ENCODE peak calls at places on chromosomes 7 and 10, in seven cellular contexts. A is right cardiac atrium; T is foreskin keratinocyte; R is stimulated activated naive CD8-positive, alpha-beta T cell treated with anti-CD3 and anti-CD28 coated beads, Interleukin-15, amount 100 ng/mL, for 72 hours; C is sciatic nerve; N is HepG2; U is lower lobe of right lung. I is an unnamed sample.

GRCh38 chr10:114151486-114151885 is 22.5 kb downstream of the CCDC186 start:
- ATAC-seq in A (no peak), T (peak; percentile 100), R (peak; percentile 76), C (no peak), N (no peak), U (no peak), I (no peak)

GRCh38 chr7:76392531-76393115 is 16.9 kb downstream of the SSC4D start:
- ATAC-seq in A (peak; percentile 0), T (no peak), R (peak; percentile 14), C (peak; percentile 13), N (peak; percentile 13), U (no peak), I (no peak)

GRCh38 chr7:84022686-84023308 is 171.8 kb downstream of the SEMA3A start:
- ATAC-seq in A (no peak), T (peak; percentile 18), R (no peak), C (no peak), N (peak; percentile 79), U (peak; percentile 39), I (no peak)

GRCh38 chr10:97792058-97792721 is 20.4 kb upstream of the SFRP5 start:
- ATAC-seq in A (peak; percentile 29), T (peak; percentile 77), R (peak; percentile 59), C (peak; percentile 76), N (peak; percentile 83), U (peak; percentile 79), I (peak; percentile 72)

GRCh38 chr10:35795131-35795819 is 153.2 kb upstream of the FZD8 start:
- ATAC-seq in A (peak; percentile 79), T (peak; percentile 51), R (no peak), C (no peak), N (no peak), U (no peak), I (no peak)

GRCh38 chr10:46014683-46015405 is 15.6 kb downstream of the NCOA4 start:
- ATAC-seq in A (no peak), T (no peak), R (peak; percentile 46), C (no peak), N (no peak), U (no peak), I (no peak)

GRCh38 chr7:107856806-107857540 is 34.0 kb upstream of the DLD start:
- ATAC-seq in A (no peak), T (no peak), R (peak; percentile 91), C (peak; percentile 66), N (peak; percentile 96), U (peak; percentile 28), I (no peak)

GRCh38 chr7:94540428-94540827 is 30.8 kb downstream of the CASD1 start:
- ATAC-seq in A (no peak), T (no peak), R (no peak), C (no peak), N (no peak), U (no peak), I (no peak)

GRCh38 chr7:18663321-18663720 is 167.8 kb downstream of the HDAC9 start:
- ATAC-seq in A (peak; percentile 59), T (no peak), R (no peak), C (no peak), N (no peak), U (no peak), I (no peak)

GRCh38 chr7:140022582-140023211 is 40.1 kb downstream of the PARP12 start:
- ATAC-seq in A (no peak), T (no peak), R (no peak), C (no peak), N (no peak), U (no peak), I (no peak)

GRCh38 chr7:47622946-47623640 is 41.2 kb upstream of the TNS3 start:
- ATAC-seq in A (peak; percentile 80), T (no peak), R (no peak), C (peak; percentile 85), N (peak; percentile 93), U (peak; percentile 86), I (peak; percentile 80)

GRCh38 chr7:5614579-5614978 is 166.9 kb downstream of the RNF216 start:
- ATAC-seq in A (no peak), T (no peak), R (peak; percentile 27), C (peak; percentile 28), N (peak; percentile 10), U (no peak), I (peak; percentile 8)

GRCh38 chr7:116306409-116307048 is 96.2 kb downstream of the TES start:
- ATAC-seq in A (no peak), T (no peak), R (no peak), C (no peak), N (no peak), U (no peak), I (no peak)

GRCh38 chr7:55245271-55245723 is 119.8 kb upstream of the LANCL2 start:
- ATAC-seq in A (peak; percentile 54), T (peak; percentile 74), R (no peak), C (no peak), N (peak; percentile 67), U (peak; percentile 42), I (no peak)

GRCh38 chr7:27491534-27491933 is 171.1 kb downstream of the HIBADH start:
- ATAC-seq in A (no peak), T (no peak), R (no peak), C (no peak), N (no peak), U (no peak), I (no peak)

GRCh38 chr7:31000161-31000693 is 36.5 kb downstream of the GHRHR start:
- ATAC-seq in A (no peak), T (no peak), R (no peak), C (peak; percentile 73), N (no peak), U (no peak), I (no peak)

GRCh38 chr7:29270579-29270978 is 76.0 kb downstream of the CHN2 start:
- ATAC-seq in A (no peak), T (no peak), R (no peak), C (no peak), N (no peak), U (no peak), I (no peak)

GRCh38 chr10:59077855-59078254 is 98.6 kb upstream of the PHYHIPL start:
- ATAC-seq in A (no peak), T (no peak), R (no peak), C (no peak), N (no peak), U (no peak), I (no peak)

GRCh38 chr7:101428093-101428866 is 65.6 kb downstream of the COL26A1 start:
- ATAC-seq in A (no peak), T (no peak), R (no peak), C (no peak), N (no peak), U (no peak), I (no peak)

GRCh38 chr7:127918130-127918529 is 113.1 kb downstream of the LRRC4 start:
- ATAC-seq in A (no peak), T (no peak), R (no peak), C (no peak), N (no peak), U (no peak), I (no peak)

GRCh38 chr7:2622869-2623697 is 8.7 kb upstream of the TTYH3 start:
- ATAC-seq in A (peak; percentile 43), T (no peak), R (no peak), C (peak; percentile 28), N (peak; percentile 69), U (peak; percentile 67), I (peak; percentile 66)

GRCh38 chr7:157587051-157587450 is 250.2 kb downstream of the DNAJB6 start:
- ATAC-seq in A (no peak), T (no peak), R (no peak), C (no peak), N (peak; percentile 27), U (no peak), I (no peak)

GRCh38 chr7:158495780-158496179 is 91.8 kb downstream of the PTPRN2 start:
- ATAC-seq in A (no peak), T (peak; percentile 39), R (peak; percentile 73), C (no peak), N (peak; percentile 35), U (no peak), I (no peak)

GRCh38 chr10:132464256-132465192 is 67.5 kb downstream of the PWWP2B start:
- ATAC-seq in A (peak; percentile 88), T (no peak), R (no peak), C (peak; percentile 85), N (no peak), U (peak; percentile 31), I (peak; percentile 87)

GRCh38 chr7:8161398-8161828 is 100.6 kb downstream of the ICA1 start:
- ATAC-seq in A (no peak), T (no peak), R (no peak), C (no peak), N (no peak), U (no peak), I (no peak)

GRCh38 chr7:114959931-114960330 is 38.0 kb downstream of the MDFIC start:
- ATAC-seq in A (no peak), T (peak; percentile 15), R (peak; percentile 74), C (no peak), N (no peak), U (no peak), I (no peak)

GRCh38 chr7:148621563-148621962 is 31.0 kb downstream of the C7orf33 start:
- ATAC-seq in A (no peak), T (no peak), R (no peak), C (no peak), N (no peak), U (no peak), I (no peak)

GRCh38 chr7:50588937-50589336 is 23.7 kb upstream of the DDC start:
- ATAC-seq in A (peak; percentile 24), T (no peak), R (peak; percentile 37), C (no peak), N (peak; percentile 72), U (no peak), I (no peak)

GRCh38 chr10:27143686-27144085 is 10.5 kb downstream of the YME1L1 start:
- ATAC-seq in A (no peak), T (no peak), R (no peak), C (no peak), N (no peak), U (no peak), I (no peak)

GRCh38 chr7:2241580-2242540 is at the start of the genes MRM2 and NUDT1:
- ATAC-seq in A (peak; percentile 91), T (peak; percentile 78), R (peak; percentile 87), C (peak; percentile 92), N (peak; percentile 90), U (peak; percentile 95), I (peak; percentile 87)

GRCh38 chr10:614772-615582 is 74.5 kb downstream of the DIP2C start:
- ATAC-seq in A (no peak), T (no peak), R (no peak), C (peak; percentile 10), N (no peak), U (no peak), I (no peak)

GRCh38 chr7:105044449-105045081 is 30.6 kb downstream of the KMT2E start:
- ATAC-seq in A (no peak), T (no peak), R (no peak), C (no peak), N (no peak), U (no peak), I (no peak)

GRCh38 chr7:105653441-105654005 is 72.2 kb upstream of the EFCAB10 start:
- ATAC-seq in A (no peak), T (no peak), R (no peak), C (no peak), N (peak; percentile 80), U (peak; percentile 19), I (no peak)

GRCh38 chr7:155752756-155753445 is 59.4 kb downstream of the SHH start:
- ATAC-seq in A (peak; percentile 12), T (no peak), R (no peak), C (no peak), N (no peak), U (peak; percentile 31), I (no peak)

GRCh38 chr7:153276394-153276793 is 516.8 kb downstream of the ACTR3B start:
- ATAC-seq in A (no peak), T (no peak), R (no peak), C (no peak), N (no peak), U (no peak), I (no peak)